ENCODE peak calls at places on chromosomes 6 and 20, in eight cellular contexts. P is GM04503; C is NCI-H510A treated with DMSO at 0.1 percent for 48 hours; E is T-cell; X is tibial artery; L is stimulated activated CD8-positive, alpha-beta memory T cell treated with anti-CD3 and anti-CD28 coated beads, Interleukin-12 subunit alpha, Interleukin-12 subunit beta, amount 100 ng/mL, for 4 hours; R is H1; G is activated CD4-positive, alpha-beta T cell treated with anti-CD3 and anti-CD28 coated beads, Interleukin-2, amount 50 U/mL, for 1 hour. A is an unnamed sample.

GRCh38 chr20:64035066-64035932 is 683 bp upstream of the C20orf204 start:
- DNase-seq in P (no peak), C (no peak), E (no peak), X (no peak), L (no peak), R (no peak), G (peak; percentile 30), A (no peak)

GRCh38 chr20:57996936-57997629 is 231.4 kb downstream of the ANKRD60 start:
- DNase-seq in P (no peak), C (no peak), E (no peak), X (no peak), L (no peak), R (no peak), G (no peak), A (no peak)

GRCh38 chr20:2000286-2000685 is 6.4 kb upstream of the PDYN start:
- DNase-seq in P (no peak), C (no peak), E (no peak), X (no peak), L (no peak), R (no peak), G (no peak), A (no peak)

GRCh38 chr20:6157345-6157744 is 34.5 kb upstream of the FERMT1 start:
- DNase-seq in P (no peak), C (no peak), E (no peak), X (no peak), L (no peak), R (no peak), G (no peak), A (no peak)

GRCh38 chr6:16130932-16131387 is 2.1 kb downstream of the MYLIP start:
- DNase-seq in P (peak; percentile 54), C (peak; percentile 66), E (peak; percentile 45), X (peak; percentile 70), L (no peak), R (no peak), G (peak; percentile 22), A (no peak)

GRCh38 chr6:155301867-155302266 is 12.4 kb downstream of the TFB1M start:
- DNase-seq in P (no peak), C (no peak), E (no peak), X (no peak), L (no peak), R (no peak), G (no peak), A (no peak)

GRCh38 chr6:36912583-36912982 is 26.8 kb downstream of the C6orf89 start:
- DNase-seq in P (peak; percentile 79), C (no peak), E (peak; percentile 29), X (no peak), L (peak; percentile 15), R (no peak), G (peak; percentile 55), A (no peak)

GRCh38 chr6:164325168-164325567 is 910.6 kb downstream of the QKI start:
- DNase-seq in P (no peak), C (no peak), E (no peak), X (no peak), L (no peak), R (no peak), G (no peak), A (no peak)

GRCh38 chr20:2859330-2860121 is 13.8 kb upstream of the PTPRA start:
- DNase-seq in P (peak; percentile 81), C (no peak), E (no peak), X (no peak), L (no peak), R (no peak), G (no peak), A (no peak)